ENCODE peak calls at places on chromosomes 6 and 20, in eight cellular contexts. U, K, E, C, D, X, V and R are unnamed samples.

GRCh38 chr20:10551732-10552724 is 116.9 kb downstream of the SLX4IP start:
- DNase-seq in U (no peak), K (no peak), E (no peak), C (no peak), D (peak), X (peak), V (no peak), R (no peak)

GRCh38 chr20:1429143-1429728 is 36.4 kb upstream of the FKBP1A start:
- DNase-seq in U (no peak), K (no peak), E (no peak), C (no peak), D (no peak), X (no peak), V (no peak), R (no peak)

GRCh38 chr20:20410678-20411077 is 42.8 kb downstream of the INSM1 start:
- DNase-seq in U (peak), K (peak), E (peak), C (peak), D (peak), X (peak), V (no peak), R (peak)

GRCh38 chr6:137258170-137258569 is 39.0 kb upstream of the IFNGR1 start:
- DNase-seq in U (no peak), K (no peak), E (no peak), C (no peak), D (no peak), X (no peak), V (no peak), R (no peak)

GRCh38 chr20:1734269-1734858 is 76.8 kb upstream of the SIRPG start:
- DNase-seq in U (no peak), K (no peak), E (peak), C (no peak), D (peak), X (no peak), V (no peak), R (no peak)

GRCh38 chr6:15205321-15205720 is 40.5 kb upstream of the JARID2 start:
- DNase-seq in U (no peak), K (no peak), E (no peak), C (no peak), D (peak), X (no peak), V (no peak), R (no peak)

GRCh38 chr6:154039231-154039842 is at the start of gene OPRM1:
- DNase-seq in U (peak), K (peak), E (peak), C (no peak), D (peak), X (peak), V (peak), R (no peak)

GRCh38 chr6:23388239-23388803 is 737.7 kb upstream of the NRSN1 start:
- DNase-seq in U (no peak), K (no peak), E (no peak), C (no peak), D (peak), X (no peak), V (no peak), R (no peak)

GRCh38 chr6:12277401-12277800 is 12.8 kb upstream of the EDN1 start:
- DNase-seq in U (no peak), K (no peak), E (no peak), C (no peak), D (no peak), X (no peak), V (no peak), R (no peak)

GRCh38 chr6:124999105-124999764 is 37.0 kb downstream of the RNF217 start:
- DNase-seq in U (no peak), K (no peak), E (peak), C (peak), D (peak), X (no peak), V (no peak), R (no peak)

GRCh38 chr6:33692760-33693158 is 18.7 kb downstream of the UQCC2 start:
- DNase-seq in U (peak), K (no peak), E (no peak), C (no peak), D (no peak), X (no peak), V (no peak), R (no peak)

GRCh38 chr6:74671558-74672025 is 534.3 kb downstream of the COL12A1 start:
- DNase-seq in U (no peak), K (no peak), E (no peak), C (no peak), D (no peak), X (no peak), V (peak), R (no peak)

GRCh38 chr6:154830771-154831170 is 97.6 kb downstream of the SCAF8 start:
- DNase-seq in U (no peak), K (no peak), E (no peak), C (no peak), D (no peak), X (no peak), V (no peak), R (no peak)

GRCh38 chr6:39231844-39232243 is 2.6 kb upstream of the KCNK5 start:
- DNase-seq in U (no peak), K (no peak), E (no peak), C (no peak), D (peak), X (peak), V (no peak), R (no peak)

GRCh38 chr20:55701467-55701866 is 303.9 kb downstream of the CBLN4 start:
- DNase-seq in U (no peak), K (no peak), E (no peak), C (no peak), D (no peak), X (no peak), V (no peak), R (no peak)

GRCh38 chr6:142331601-142332000 is 29.8 kb downstream of the ADGRG6 start:
- DNase-seq in U (no peak), K (no peak), E (no peak), C (no peak), D (no peak), X (no peak), V (no peak), R (no peak)

GRCh38 chr6:13368079-13368478 is 39.7 kb upstream of the TBC1D7 start:
- DNase-seq in U (no peak), K (no peak), E (no peak), C (no peak), D (peak), X (no peak), V (no peak), R (no peak)

GRCh38 chr6:82924799-82925535 is 140.7 kb downstream of the UBE3D start:
- DNase-seq in U (no peak), K (no peak), E (no peak), C (no peak), D (no peak), X (no peak), V (no peak), R (no peak)

GRCh38 chr6:16420715-16421461 is 182.5 kb downstream of the GMPR start:
- DNase-seq in U (no peak), K (no peak), E (no peak), C (no peak), D (no peak), X (no peak), V (peak), R (no peak)

GRCh38 chr20:40954521-40955165 is 74.0 kb upstream of the TOP1 start:
- DNase-seq in U (no peak), K (no peak), E (no peak), C (no peak), D (no peak), X (no peak), V (no peak), R (no peak)

GRCh38 chr20:41214666-41215065 is 77.3 kb downstream of the PLCG1 start:
- DNase-seq in U (no peak), K (no peak), E (no peak), C (no peak), D (no peak), X (no peak), V (no peak), R (no peak)

GRCh38 chr6:6900566-6901204 is 207.1 kb upstream of the RREB1 start:
- DNase-seq in U (no peak), K (no peak), E (no peak), C (no peak), D (peak), X (no peak), V (no peak), R (no peak)

GRCh38 chr6:116156405-116157326 is 30.7 kb upstream of the COL10A1 start:
- DNase-seq in U (no peak), K (no peak), E (no peak), C (no peak), D (no peak), X (no peak), V (no peak), R (no peak)

GRCh38 chr6:25112207-25112874 is 166.8 kb upstream of the CARMIL1 start:
- DNase-seq in U (no peak), K (no peak), E (no peak), C (no peak), D (peak), X (no peak), V (no peak), R (no peak)

GRCh38 chr20:40332167-40332566 is 356.9 kb downstream of the MAFB start:
- DNase-seq in U (no peak), K (no peak), E (no peak), C (no peak), D (no peak), X (no peak), V (no peak), R (no peak)

GRCh38 chr20:31675828-31676533 is 38.3 kb downstream of the COX4I2 start:
- DNase-seq in U (no peak), K (no peak), E (no peak), C (no peak), D (peak), X (no peak), V (no peak), R (no peak)

GRCh38 chr20:44990425-44990824 is 24.1 kb downstream of the STK4 start:
- DNase-seq in U (no peak), K (no peak), E (no peak), C (no peak), D (no peak), X (no peak), V (no peak), R (no peak)

GRCh38 chr6:52513464-52513863 is 63.4 kb downstream of the TRAM2 start:
- DNase-seq in U (no peak), K (no peak), E (no peak), C (no peak), D (no peak), X (no peak), V (no peak), R (no peak)

GRCh38 chr20:40920291-40920690 is 108.3 kb upstream of the TOP1 start:
- DNase-seq in U (no peak), K (no peak), E (no peak), C (no peak), D (no peak), X (no peak), V (no peak), R (no peak)

GRCh38 chr20:41738584-41739193 is 120.5 kb upstream of the CHD6 start:
- DNase-seq in U (peak), K (peak), E (peak), C (peak), D (peak), X (peak), V (peak), R (peak)

GRCh38 chr6:52503853-52504777 is 72.7 kb downstream of the TRAM2 start:
- DNase-seq in U (peak), K (peak), E (peak), C (peak), D (no peak), X (no peak), V (no peak), R (peak)

GRCh38 chr6:119653329-119653728 is 303.8 kb upstream of the MAN1A1 start:
- DNase-seq in U (no peak), K (no peak), E (no peak), C (no peak), D (no peak), X (no peak), V (no peak), R (no peak)

GRCh38 chr6:150566486-150566885 is 33.2 kb upstream of the PLEKHG1 start:
- DNase-seq in U (no peak), K (no peak), E (peak), C (no peak), D (no peak), X (no peak), V (no peak), R (no peak)

GRCh38 chr6:132401120-132401940 is at the start of gene MOXD1:
- DNase-seq in U (peak), K (peak), E (peak), C (no peak), D (peak), X (peak), V (no peak), R (peak)

GRCh38 chr6:42313941-42314570 is 96.4 kb upstream of the MRPS10 start:
- DNase-seq in U (no peak), K (no peak), E (no peak), C (no peak), D (peak), X (no peak), V (no peak), R (no peak)

GRCh38 chr6:74936886-74937285 is 269.0 kb downstream of the COL12A1 start:
- DNase-seq in U (no peak), K (no peak), E (no peak), C (no peak), D (no peak), X (no peak), V (no peak), R (no peak)

GRCh38 chr20:4546786-4547185 is 174.9 kb upstream of the PRND start:
- DNase-seq in U (no peak), K (no peak), E (no peak), C (no peak), D (no peak), X (no peak), V (peak), R (no peak)